ENCODE peak calls at places on chromosomes 4 and X, in four cellular contexts. V is endodermal cell, J is H9, E is fibroblast of lung. P is an unnamed sample. For H3K4me1, the result is how much of the 10 kb centered on the place peaks cover.

GRCh38 chr4:8427262-8427661 is 13.3 kb downstream of the ACOX3 start:
- DNase-seq in V (no peak), J (no peak), E (no peak), P (no peak)

GRCh38 chr4:86594559-86595425 is 677 bp downstream of the PTPN13 start:
- DNase-seq in V (peak), J (peak), E (peak), P (peak)

GRCh38 chrX:53599781-53600396 is 86.6 kb downstream of the HUWE1 start:
- DNase-seq in V (no peak), J (no peak), E (no peak), P (no peak)

GRCh38 chr4:58453956-58454355 is 1343.8 kb upstream of the IGFBP7 start:
- DNase-seq in V (no peak), J (no peak), E (no peak), P (no peak)

GRCh38 chr4:7132730-7133582 is 59.4 kb upstream of the SORCS2 start:
- DNase-seq in V (no peak), J (no peak), E (peak), P (no peak)

GRCh38 chrX:150569155-150569477 is 695 bp downstream of the MTM1 start:
- DNase-seq in V (no peak), J (no peak), E (peak), P (no peak)

GRCh38 chrX:1451251-1451675 is 1.4 kb downstream of the ASMTL start:
- DNase-seq in V (no peak), J (peak), E (no peak), P (no peak)

GRCh38 chr4:101649790-101650450 is 140.6 kb upstream of the BANK1 start:
- DNase-seq in V (no peak), J (no peak), E (no peak), P (no peak)

GRCh38 chrX:153599192-153600031 is 473 bp upstream of the CCNQ start:
- DNase-seq in V (peak), J (peak), E (peak), P (peak)

GRCh38 chrX:119488749-119489148 is 20.5 kb downstream of the SLC25A5 start:
- DNase-seq in V (peak), J (no peak), E (peak), P (peak)

GRCh38 chr4:169618286-169618685 is 2.1 kb upstream of the CLCN3 start:
- DNase-seq in V (no peak), J (no peak), E (no peak), P (no peak)

GRCh38 chrX:156004740-156005139 is 7.2 kb downstream of the IL9R start:
- DNase-seq in V (no peak), J (no peak), E (no peak), P (no peak)

GRCh38 chrX:20378291-20378920 is 111.7 kb upstream of the RPS6KA3 start:
- DNase-seq in V (no peak), J (no peak), E (no peak), P (peak)

GRCh38 chr4:173990126-173990878 is 293.2 kb downstream of the FBXO8 start:
- DNase-seq in V (peak), J (no peak), E (peak), P (no peak)

GRCh38 chrX:85963736-85964135 is 83.6 kb downstream of the CHM start:
- DNase-seq in V (peak), J (no peak), E (peak), P (no peak)

GRCh38 chr4:87026795-87027495 is 92.1 kb downstream of the AFF1 start:
- DNase-seq in V (no peak), J (no peak), E (no peak), P (no peak)

GRCh38 chrX:102085706-102086105 is 39.8 kb upstream of the TCEAL2 start:
- DNase-seq in V (no peak), J (no peak), E (no peak), P (no peak)

GRCh38 chr4:74933562-74934015 is 673 bp downstream of the PARM1 start:
- DNase-seq in V (no peak), J (peak), E (peak), P (peak)

GRCh38 chrX:71852182-71852581 is 58.5 kb upstream of the NHSL2 start:
- DNase-seq in V (no peak), J (no peak), E (no peak), P (no peak)

GRCh38 chrX:129493643-129494042 is 29.6 kb downstream of the SMARCA1 start:
- DNase-seq in V (no peak), J (no peak), E (no peak), P (no peak)

GRCh38 chrX:53900623-53901022 is 143.7 kb downstream of the PHF8 start:
- DNase-seq in V (no peak), J (no peak), E (no peak), P (no peak)

GRCh38 chr4:180999217-180999616 is 1244.0 kb upstream of the TENM3 start:
- DNase-seq in V (no peak), J (no peak), E (peak), P (no peak)

GRCh38 chr4:113476800-113477199 is 284.7 kb downstream of the CAMK2D start:
- DNase-seq in V (no peak), J (no peak), E (peak), P (no peak)

GRCh38 chr4:142265536-142265935 is 580.6 kb downstream of the INPP4B start:
- DNase-seq in V (no peak), J (no peak), E (peak), P (no peak)

GRCh38 chr4:4524364-4524763 is 17.5 kb downstream of the STX18 start:
- DNase-seq in V (peak), J (peak), E (peak), P (no peak)

GRCh38 chr4:86816463-86817107 is 32.6 kb downstream of the SLC10A6 start:
- DNase-seq in V (no peak), J (no peak), E (peak), P (no peak)

GRCh38 chr4:176635372-176636261 is 157.1 kb downstream of the VEGFC start:
- DNase-seq in V (no peak), J (no peak), E (peak), P (no peak)

GRCh38 chr4:1412376-1413220 is 6.4 kb upstream of the NKX1-1 start:
- DNase-seq in V (no peak), J (peak), E (no peak), P (peak)

GRCh38 chr4:76545161-76545884 is 110.3 kb downstream of the SHROOM3 start:
- DNase-seq in V (no peak), J (no peak), E (no peak), P (no peak)

GRCh38 chr4:150297861-150298474 is 219.7 kb downstream of the DCLK2 start:
- DNase-seq in V (peak), J (no peak), E (peak), P (peak)

GRCh38 chr4:4260185-4260751 is 12.2 kb upstream of the TMEM128 start:
- DNase-seq in V (no peak), J (no peak), E (peak), P (no peak)

GRCh38 chrX:102950908-102951866 is 14.1 kb downstream of the RAB40AL start:
- DNase-seq in V (peak), J (peak), E (peak), P (peak)

GRCh38 chr4:23333946-23334878 is 555.6 kb downstream of the PPARGC1A start:
- DNase-seq in V (peak), J (peak), E (peak), P (peak)

GRCh38 chr4:87235020-87235671 is 14.7 kb upstream of the KLHL8 start:
- DNase-seq in V (no peak), J (no peak), E (peak), P (no peak)

GRCh38 chr4:75919914-75920313 is 17.7 kb upstream of the PPEF2 start:
- DNase-seq in V (no peak), J (no peak), E (peak), P (peak)

GRCh38 chrX:40852573-40852972 is 117.2 kb upstream of the MED14 start:
- DNase-seq in V (peak), J (peak), E (no peak), P (no peak)

GRCh38 chrX:40854242-40854641 is 118.9 kb upstream of the MED14 start:
- DNase-seq in V (no peak), J (no peak), E (no peak), P (no peak)

GRCh38 chrX:40855411-40855810 is 120.1 kb upstream of the MED14 start:
- DNase-seq in V (no peak), J (no peak), E (no peak), P (no peak)

GRCh38 chrX:40853004-40853815 is 117.9 kb upstream of the MED14 start:
- DNase-seq in V (no peak), J (no peak), E (no peak), P (no peak)

DNA sequence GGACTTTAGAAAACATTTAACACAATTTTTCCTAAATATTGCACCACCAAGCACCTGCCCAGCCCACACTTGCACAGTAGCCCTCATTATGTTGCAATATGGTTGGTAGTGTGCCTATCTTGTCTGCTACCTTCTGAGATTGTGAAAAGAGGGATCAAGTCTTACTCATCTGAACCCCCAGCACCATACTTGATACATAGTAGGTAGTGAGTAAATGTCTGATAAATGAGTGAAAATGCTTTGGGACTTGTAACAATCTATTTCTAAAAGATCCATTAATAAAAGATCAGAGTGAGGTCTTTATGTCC is 118.4 kb upstream of the MED14 start:
- DNase-seq in V (no peak), J (no peak), E (no peak), P (no peak)
- H3K9ac ChIP-seq in V (no peak), J (peak), E (no peak), P (no peak)

DNA sequence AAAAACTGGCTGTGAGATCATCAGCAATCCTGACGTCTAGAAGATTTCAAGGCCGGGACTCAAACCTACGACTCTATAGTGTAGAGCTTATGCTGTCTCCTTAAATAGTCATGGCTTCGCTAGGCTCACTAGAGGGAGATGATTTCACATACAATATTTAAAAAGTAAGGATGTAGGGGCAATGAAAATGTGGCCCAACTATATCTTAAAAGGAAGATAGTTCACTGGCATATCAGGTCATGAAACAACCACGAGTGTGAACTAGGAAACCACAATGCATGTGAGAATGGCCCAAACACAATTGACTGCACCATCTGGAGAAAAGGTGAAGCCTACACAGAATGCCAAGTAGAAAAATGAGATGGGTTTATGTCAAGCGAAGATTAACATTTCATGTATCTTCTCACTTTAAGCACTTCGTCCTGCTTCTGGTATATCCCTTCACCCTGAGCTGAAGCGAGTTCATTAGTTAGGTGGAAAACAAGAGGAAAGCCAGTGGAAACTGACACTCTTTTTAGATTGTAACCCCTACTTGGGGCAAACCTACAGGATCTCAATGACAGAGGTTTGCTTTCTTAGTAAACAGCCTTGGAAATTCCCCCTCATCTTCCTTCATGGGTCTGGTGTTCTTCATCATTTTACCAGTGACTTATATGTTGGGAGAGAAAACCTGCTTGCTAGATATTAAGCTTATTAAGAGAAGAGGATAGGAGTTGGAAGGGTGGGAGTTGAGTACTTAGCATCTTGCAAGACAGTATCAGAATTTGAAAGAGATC is 17.4 kb downstream of the FAM9C start:
- DNase-seq in V (no peak), J (no peak), E (no peak), P (no peak)
- H3K4me1 ChIP-seq in V (under half), J (under half), E (under half), P (under half)

DNA sequence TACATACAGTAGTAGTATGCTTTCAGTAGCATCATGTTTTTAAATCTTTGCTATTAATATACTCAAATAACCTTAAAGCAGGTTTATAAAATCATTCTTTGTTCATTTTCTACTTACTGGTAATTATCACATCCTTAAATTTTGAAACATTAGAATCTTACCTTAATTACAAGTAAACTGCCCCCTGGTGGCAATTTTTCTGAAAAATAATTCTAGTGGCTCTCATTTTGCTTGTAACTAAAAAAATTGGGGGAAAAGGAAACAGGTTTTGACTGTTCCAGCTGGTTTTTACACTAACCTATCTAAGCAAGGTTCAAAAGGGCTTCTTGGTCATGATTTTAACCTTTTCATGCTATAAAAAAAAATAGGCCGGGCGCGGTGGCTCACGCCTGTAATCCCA is 18.5 kb upstream of the DCAF4L1 start:
- DNase-seq in V (no peak), J (no peak), E (peak), P (no peak)
- TF ChIP-seq CTCF in V (peak), J (peak), E (peak), P (no peak)

GRCh38 chr4:41465135-41465761 is 72.7 kb upstream of the LIMCH1 start:
- DNase-seq in V (no peak), J (no peak), E (no peak), P (no peak)
- H3K9ac ChIP-seq in V (no peak), J (no peak), E (no peak), P (no peak)